ENCODE peak calls at places on chromosomes 3 and 15, in seven cellular contexts. One of them, this sample, is unnamed.

GRCh38 chr15:25793354-25794050 is 69.6 kb downstream of the ATP10A start:
- DNase-seq in A549: no peak
- DNase-seq in Calu3: no peak
- DNase-seq in foreskin keratinocyte: no peak
- DNase-seq in astrocyte of the spinal cord: no peak
- DNase-seq in lower lobe of right lung: no peak
- DNase-seq in heart left ventricle: no peak
- DNase-seq in this sample: no peak

GRCh38 chr3:119681279-119681678 is 4.1 kb upstream of the COX17 start:
- DNase-seq in A549: peak; percentile 44
- DNase-seq in Calu3: peak; percentile 15
- DNase-seq in foreskin keratinocyte: no peak
- DNase-seq in astrocyte of the spinal cord: peak; percentile 51
- DNase-seq in lower lobe of right lung: no peak
- DNase-seq in heart left ventricle: no peak
- DNase-seq in this sample: no peak

GRCh38 chr3:31039145-31039544 is 144.7 kb upstream of the GADL1 start:
- DNase-seq in A549: no peak
- DNase-seq in Calu3: no peak
- DNase-seq in foreskin keratinocyte: peak; percentile 43
- DNase-seq in astrocyte of the spinal cord: no peak
- DNase-seq in lower lobe of right lung: no peak
- DNase-seq in heart left ventricle: no peak
- DNase-seq in this sample: no peak

GRCh38 chr3:184379375-184380209 is at the start of gene CHRD:
- DNase-seq in A549: no peak
- DNase-seq in Calu3: no peak
- DNase-seq in foreskin keratinocyte: no peak
- DNase-seq in astrocyte of the spinal cord: no peak
- DNase-seq in lower lobe of right lung: no peak
- DNase-seq in heart left ventricle: no peak
- DNase-seq in this sample: no peak

GRCh38 chr3:79564192-79564591 is 203.6 kb downstream of the ROBO1 start:
- DNase-seq in A549: no peak
- DNase-seq in Calu3: no peak
- DNase-seq in foreskin keratinocyte: no peak
- DNase-seq in astrocyte of the spinal cord: no peak
- DNase-seq in lower lobe of right lung: no peak
- DNase-seq in heart left ventricle: no peak
- DNase-seq in this sample: no peak

GRCh38 chr3:6716374-6716773 is 144.5 kb upstream of the GRM7 start:
- DNase-seq in A549: no peak
- DNase-seq in Calu3: no peak
- DNase-seq in foreskin keratinocyte: no peak
- DNase-seq in astrocyte of the spinal cord: no peak
- DNase-seq in lower lobe of right lung: no peak
- DNase-seq in heart left ventricle: no peak
- DNase-seq in this sample: no peak

GRCh38 chr3:124014366-124014942 is 22.5 kb upstream of the ROPN1 start:
- DNase-seq in A549: no peak
- DNase-seq in Calu3: no peak
- DNase-seq in foreskin keratinocyte: no peak
- DNase-seq in astrocyte of the spinal cord: peak; percentile 16
- DNase-seq in lower lobe of right lung: no peak
- DNase-seq in heart left ventricle: no peak
- DNase-seq in this sample: no peak

GRCh38 chr3:51711352-51712019 is 4.6 kb downstream of the GRM2 start:
- DNase-seq in A549: no peak
- DNase-seq in Calu3: no peak
- DNase-seq in foreskin keratinocyte: no peak
- DNase-seq in astrocyte of the spinal cord: no peak
- DNase-seq in lower lobe of right lung: no peak
- DNase-seq in heart left ventricle: no peak
- DNase-seq in this sample: peak; percentile 41

GRCh38 chr3:124934577-124934976 is at the start of gene MUC13:
- DNase-seq in A549: peak; percentile 14
- DNase-seq in Calu3: peak; percentile 47
- DNase-seq in foreskin keratinocyte: no peak
- DNase-seq in astrocyte of the spinal cord: no peak
- DNase-seq in lower lobe of right lung: no peak
- DNase-seq in heart left ventricle: no peak
- DNase-seq in this sample: no peak

GRCh38 chr15:70096215-70096974 is 1.3 kb downstream of the TLE3 start:
- DNase-seq in A549: peak; percentile 31
- DNase-seq in Calu3: peak; percentile 64
- DNase-seq in foreskin keratinocyte: peak; percentile 21
- DNase-seq in astrocyte of the spinal cord: peak; percentile 58
- DNase-seq in lower lobe of right lung: peak; percentile 65
- DNase-seq in heart left ventricle: no peak
- DNase-seq in this sample: peak; percentile 88

GRCh38 chr3:46537316-46537715 is 28.8 kb downstream of the LRRC2 start:
- DNase-seq in A549: no peak
- DNase-seq in Calu3: no peak
- DNase-seq in foreskin keratinocyte: no peak
- DNase-seq in astrocyte of the spinal cord: no peak
- DNase-seq in lower lobe of right lung: no peak
- DNase-seq in heart left ventricle: no peak
- DNase-seq in this sample: no peak

GRCh38 chr15:60128000-60128376 is 123.9 kb downstream of the FOXB1 start:
- DNase-seq in A549: no peak
- DNase-seq in Calu3: no peak
- DNase-seq in foreskin keratinocyte: peak; percentile 5
- DNase-seq in astrocyte of the spinal cord: no peak
- DNase-seq in lower lobe of right lung: no peak
- DNase-seq in heart left ventricle: no peak
- DNase-seq in this sample: no peak

GRCh38 chr3:124627501-124627908 is 102.7 kb upstream of the UMPS start:
- DNase-seq in A549: no peak
- DNase-seq in Calu3: peak; percentile 21
- DNase-seq in foreskin keratinocyte: no peak
- DNase-seq in astrocyte of the spinal cord: peak; percentile 41
- DNase-seq in lower lobe of right lung: no peak
- DNase-seq in heart left ventricle: no peak
- DNase-seq in this sample: no peak

GRCh38 chr3:193744822-193745684 is 152.0 kb downstream of the OPA1 start:
- DNase-seq in A549: no peak
- DNase-seq in Calu3: no peak
- DNase-seq in foreskin keratinocyte: no peak
- DNase-seq in astrocyte of the spinal cord: no peak
- DNase-seq in lower lobe of right lung: no peak
- DNase-seq in heart left ventricle: no peak
- DNase-seq in this sample: no peak

GRCh38 chr3:186002884-186003472 is 65.2 kb upstream of the TRA2B start:
- DNase-seq in A549: peak; percentile 31
- DNase-seq in Calu3: peak; percentile 30
- DNase-seq in foreskin keratinocyte: no peak
- DNase-seq in astrocyte of the spinal cord: no peak
- DNase-seq in lower lobe of right lung: no peak
- DNase-seq in heart left ventricle: no peak
- DNase-seq in this sample: no peak

GRCh38 chr15:85329561-85330421 is 50.6 kb upstream of the AKAP13 start:
- DNase-seq in A549: peak; percentile 44
- DNase-seq in Calu3: no peak
- DNase-seq in foreskin keratinocyte: no peak
- DNase-seq in astrocyte of the spinal cord: peak; percentile 74
- DNase-seq in lower lobe of right lung: no peak
- DNase-seq in heart left ventricle: no peak
- DNase-seq in this sample: no peak

GRCh38 chr15:48005921-48006541 is 114.8 kb upstream of the SLC24A5 start:
- DNase-seq in A549: no peak
- DNase-seq in Calu3: no peak
- DNase-seq in foreskin keratinocyte: no peak
- DNase-seq in astrocyte of the spinal cord: no peak
- DNase-seq in lower lobe of right lung: peak; percentile 64
- DNase-seq in heart left ventricle: no peak
- DNase-seq in this sample: no peak

GRCh38 chr15:35705885-35706590 is 160.1 kb upstream of the DPH6 start:
- DNase-seq in A549: no peak
- DNase-seq in Calu3: no peak
- DNase-seq in foreskin keratinocyte: no peak
- DNase-seq in astrocyte of the spinal cord: no peak
- DNase-seq in lower lobe of right lung: no peak
- DNase-seq in heart left ventricle: peak; percentile 53
- DNase-seq in this sample: no peak

GRCh38 chr3:113571360-113571759 is 39.0 kb downstream of the SIDT1 start:
- DNase-seq in A549: no peak
- DNase-seq in Calu3: no peak
- DNase-seq in foreskin keratinocyte: no peak
- DNase-seq in astrocyte of the spinal cord: no peak
- DNase-seq in lower lobe of right lung: no peak
- DNase-seq in heart left ventricle: no peak
- DNase-seq in this sample: no peak

GRCh38 chr3:113574213-113574612 is 41.9 kb downstream of the SIDT1 start:
- DNase-seq in A549: peak; percentile 75
- DNase-seq in Calu3: no peak
- DNase-seq in foreskin keratinocyte: no peak
- DNase-seq in astrocyte of the spinal cord: no peak
- DNase-seq in lower lobe of right lung: no peak
- DNase-seq in heart left ventricle: no peak
- DNase-seq in this sample: no peak

GRCh38 chr3:113573728-113574127 is 41.4 kb downstream of the SIDT1 start:
- DNase-seq in A549: peak; percentile 26
- DNase-seq in Calu3: no peak
- DNase-seq in foreskin keratinocyte: no peak
- DNase-seq in astrocyte of the spinal cord: no peak
- DNase-seq in lower lobe of right lung: no peak
- DNase-seq in heart left ventricle: no peak
- DNase-seq in this sample: no peak

GRCh38 chr3:113570158-113570557 is 37.8 kb downstream of the SIDT1 start:
- DNase-seq in A549: no peak
- DNase-seq in Calu3: no peak
- DNase-seq in foreskin keratinocyte: no peak
- DNase-seq in astrocyte of the spinal cord: no peak
- DNase-seq in lower lobe of right lung: no peak
- DNase-seq in heart left ventricle: no peak
- DNase-seq in this sample: no peak

GRCh38 chr3:113575191-113575590 is 42.8 kb downstream of the SIDT1 start:
- DNase-seq in A549: peak; percentile 59
- DNase-seq in Calu3: no peak
- DNase-seq in foreskin keratinocyte: no peak
- DNase-seq in astrocyte of the spinal cord: no peak
- DNase-seq in lower lobe of right lung: no peak
- DNase-seq in heart left ventricle: no peak
- DNase-seq in this sample: no peak
- TF ChIP-seq CTCF in A549: no peak
- TF ChIP-seq CTCF in Calu3: no peak
- TF ChIP-seq CTCF in foreskin keratinocyte: no peak
- TF ChIP-seq CTCF in astrocyte of the spinal cord: no peak
- TF ChIP-seq CTCF in lower lobe of right lung: no peak
- TF ChIP-seq CTCF in heart left ventricle: no peak
- TF ChIP-seq CTCF in this sample: no peak

GRCh38 chr15:98581715-98582114 is 66.6 kb upstream of the IGF1R start:
- DNase-seq in A549: no peak
- DNase-seq in Calu3: peak; percentile 8
- DNase-seq in foreskin keratinocyte: no peak
- DNase-seq in astrocyte of the spinal cord: no peak
- DNase-seq in lower lobe of right lung: no peak
- DNase-seq in heart left ventricle: no peak
- DNase-seq in this sample: no peak
- TF ChIP-seq CTCF in A549: peak; percentile 25
- TF ChIP-seq CTCF in Calu3: peak; percentile 44
- TF ChIP-seq CTCF in foreskin keratinocyte: peak; percentile 60
- TF ChIP-seq CTCF in astrocyte of the spinal cord: no peak
- TF ChIP-seq CTCF in lower lobe of right lung: no peak
- TF ChIP-seq CTCF in heart left ventricle: peak; percentile 0
- TF ChIP-seq CTCF in this sample: peak; percentile 56

DNA sequence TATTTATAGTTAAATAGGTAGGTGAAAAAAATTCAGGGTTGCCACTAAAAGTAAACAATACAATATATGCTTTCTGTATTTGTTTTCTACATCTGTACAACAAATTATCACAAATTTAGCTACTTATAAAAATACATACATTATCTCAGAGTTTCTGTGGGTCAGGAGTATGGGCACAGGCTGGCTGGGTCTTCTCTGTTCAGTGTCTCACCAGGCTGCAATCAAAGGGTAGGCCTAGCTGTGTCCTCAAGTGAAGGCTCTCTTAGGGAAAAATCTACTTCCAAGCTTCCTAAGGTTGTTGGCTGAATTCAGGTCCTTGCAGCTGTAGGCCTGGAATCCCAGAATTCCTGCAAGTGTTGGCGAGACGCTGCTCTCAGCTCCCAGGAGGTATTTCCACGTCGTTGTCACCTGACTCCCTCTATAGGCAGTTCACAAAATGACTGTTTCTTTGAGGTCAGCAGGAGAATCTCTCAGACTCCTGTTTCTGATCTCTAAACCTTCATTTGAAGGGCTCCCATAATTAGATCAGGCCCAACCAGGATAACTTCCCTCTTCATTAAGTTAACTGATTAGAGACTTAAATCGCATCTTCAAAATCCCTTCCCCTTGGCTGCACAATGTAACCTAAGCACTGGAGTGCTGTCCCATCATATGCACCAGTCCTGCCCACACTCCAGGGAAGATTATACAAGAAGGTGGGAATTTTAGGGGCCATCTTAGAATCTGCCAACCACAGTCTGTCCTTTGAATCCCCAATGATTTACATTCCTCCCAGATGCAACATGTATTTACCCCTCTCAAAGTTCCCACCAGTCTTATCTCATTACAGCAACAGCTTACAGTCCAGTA is 296.6 kb downstream of the SUCLG2 start:
- DNase-seq in A549: peak; percentile 54
- DNase-seq in Calu3: peak; percentile 40
- DNase-seq in foreskin keratinocyte: no peak
- DNase-seq in astrocyte of the spinal cord: peak; percentile 22
- DNase-seq in lower lobe of right lung: no peak
- DNase-seq in heart left ventricle: no peak
- DNase-seq in this sample: no peak
- TF ChIP-seq CTCF in A549: peak; percentile 34
- TF ChIP-seq CTCF in Calu3: peak; percentile 47
- TF ChIP-seq CTCF in foreskin keratinocyte: peak; percentile 57
- TF ChIP-seq CTCF in astrocyte of the spinal cord: peak; percentile 31
- TF ChIP-seq CTCF in lower lobe of right lung: peak; percentile 47
- TF ChIP-seq CTCF in heart left ventricle: peak; percentile 23
- TF ChIP-seq CTCF in this sample: peak; percentile 64

GRCh38 chr3:107753494-107753893 is 230.7 kb downstream of the BBX start:
- DNase-seq in A549: peak; percentile 43
- DNase-seq in Calu3: peak; percentile 50
- DNase-seq in foreskin keratinocyte: no peak
- DNase-seq in astrocyte of the spinal cord: peak; percentile 37
- DNase-seq in lower lobe of right lung: no peak
- DNase-seq in heart left ventricle: no peak
- DNase-seq in this sample: no peak

GRCh38 chr3:107757140-107757539 is 234.4 kb downstream of the BBX start:
- DNase-seq in A549: no peak
- DNase-seq in Calu3: no peak
- DNase-seq in foreskin keratinocyte: no peak
- DNase-seq in astrocyte of the spinal cord: no peak
- DNase-seq in lower lobe of right lung: no peak
- DNase-seq in heart left ventricle: no peak
- DNase-seq in this sample: no peak

GRCh38 chr3:107756649-107757048 is 233.9 kb downstream of the BBX start:
- DNase-seq in A549: no peak
- DNase-seq in Calu3: no peak
- DNase-seq in foreskin keratinocyte: no peak
- DNase-seq in astrocyte of the spinal cord: no peak
- DNase-seq in lower lobe of right lung: no peak
- DNase-seq in heart left ventricle: no peak
- DNase-seq in this sample: no peak

GRCh38 chr3:107753988-107754387 is 231.2 kb downstream of the BBX start:
- DNase-seq in A549: no peak
- DNase-seq in Calu3: no peak
- DNase-seq in foreskin keratinocyte: no peak
- DNase-seq in astrocyte of the spinal cord: no peak
- DNase-seq in lower lobe of right lung: no peak
- DNase-seq in heart left ventricle: no peak
- DNase-seq in this sample: no peak

GRCh38 chr3:107752202-107752990 is 229.6 kb downstream of the BBX start:
- DNase-seq in A549: peak; percentile 50
- DNase-seq in Calu3: peak; percentile 13
- DNase-seq in foreskin keratinocyte: no peak
- DNase-seq in astrocyte of the spinal cord: peak; percentile 33
- DNase-seq in lower lobe of right lung: no peak
- DNase-seq in heart left ventricle: no peak
- DNase-seq in this sample: no peak
- TF ChIP-seq CTCF in A549: peak; percentile 45
- TF ChIP-seq CTCF in Calu3: no peak
- TF ChIP-seq CTCF in foreskin keratinocyte: peak; percentile 67
- TF ChIP-seq CTCF in astrocyte of the spinal cord: peak; percentile 64
- TF ChIP-seq CTCF in lower lobe of right lung: peak; percentile 28
- TF ChIP-seq CTCF in heart left ventricle: peak; percentile 57
- TF ChIP-seq CTCF in this sample: peak; percentile 75

This sample was measured in chondrocyte.